ENCODE peak calls at places on chromosome 15, in five cellular contexts. K, B, O, P and T are unnamed samples.

GRCh38 chr15:96350884-96351639 is 20.6 kb downstream of the NR2F2 start:
- DNase-seq in P (no peak), K (no peak), B (no peak), O (no peak), T (no peak)

GRCh38 chr15:93286456-93286855 is 197.4 kb upstream of the RGMA start:
- DNase-seq in K (no peak), P (no peak), B (no peak), O (no peak), T (no peak)

GRCh38 chr15:73265536-73266153 is 103.1 kb downstream of the HCN4 start:
- DNase-seq in K (peak), P (peak), O (no peak), B (peak), T (peak)

GRCh38 chr15:33860749-33861148 is 107.5 kb upstream of the CHRM5 start:
- DNase-seq in B (no peak), K (peak), P (no peak), O (peak), T (no peak)

GRCh38 chr15:38073278-38073930 is 139.0 kb downstream of the TMCO5A start:
- DNase-seq in P (no peak), K (no peak), B (no peak), O (no peak), T (no peak)

GRCh38 chr15:89569090-89569745 is 6.1 kb upstream of the TICRR start:
- DNase-seq in O (no peak), P (no peak), K (no peak), B (no peak), T (no peak)

GRCh38 chr15:50190723-50191122 is 8.7 kb downstream of the SLC27A2 start:
- DNase-seq in B (no peak), O (no peak), P (no peak), K (no peak), T (no peak)

GRCh38 chr15:93378547-93378946 is 289.5 kb upstream of the RGMA start:
- DNase-seq in K (no peak), B (no peak), P (peak), O (no peak), T (no peak)

GRCh38 chr15:35944945-35945344 is 399.0 kb upstream of the DPH6 start:
- DNase-seq in O (no peak), B (no peak), P (no peak), K (no peak), T (no peak)

GRCh38 chr15:73697033-73697467 is 12.9 kb downstream of the CD276 start:
- DNase-seq in K (peak), P (peak), B (peak), O (peak), T (peak)

GRCh38 chr15:68598171-68599152 is 19.7 kb downstream of the CORO2B start:
- DNase-seq in P (no peak), K (peak), B (no peak), O (no peak), T (no peak)

GRCh38 chr15:84734794-84735479 is 13.5 kb upstream of the ZNF592 start:
- DNase-seq in K (no peak), O (no peak), B (peak), P (peak), T (peak)

GRCh38 chr15:76349301-76350070 is 12.9 kb downstream of the ISL2 start:
- DNase-seq in P (no peak), O (no peak), K (peak), B (no peak), T (no peak)

GRCh38 chr15:95323798-95324197 is 1006.7 kb upstream of the NR2F2 start:
- DNase-seq in K (no peak), B (no peak), O (no peak), P (no peak), T (no peak)

GRCh38 chr15:91655891-91656290 is 197.6 kb upstream of the SLCO3A1 start:
- DNase-seq in P (no peak), K (no peak), O (no peak), B (no peak), T (no peak)

GRCh38 chr15:77577350-77577749 is 55.4 kb downstream of the LINGO1 start:
- DNase-seq in K (no peak), O (no peak), P (no peak), B (no peak), T (no peak)

GRCh38 chr15:43250785-43251184 is 15.9 kb downstream of the TGM5 start:
- DNase-seq in B (no peak), O (no peak), P (no peak), K (no peak), T (no peak)

GRCh38 chr15:72827216-72827615 is 43.7 kb upstream of the ADPGK start:
- DNase-seq in K (peak), B (peak), O (no peak), P (no peak), T (no peak)

GRCh38 chr15:80058851-80059785 is at the start of gene ZFAND6:
- DNase-seq in P (peak), K (peak), O (peak), B (peak), T (peak)

GRCh38 chr15:68717952-68718351 is 102.7 kb downstream of the ANP32A start:
- DNase-seq in O (no peak), P (no peak), B (no peak), K (no peak), T (no peak)

GRCh38 chr15:75650908-75651809 is 3.4 kb downstream of the SNX33 start:
- DNase-seq in O (no peak), B (no peak), K (no peak), P (peak), T (peak)

GRCh38 chr15:75198560-75199346 is 2.9 kb upstream of the C15orf39 start:
- DNase-seq in P (no peak), O (no peak), B (no peak), K (no peak), T (no peak)

GRCh38 chr15:75073197-75073596 is 49.8 kb downstream of the PPCDC start:
- DNase-seq in B (peak), P (no peak), O (no peak), K (no peak), T (no peak)

GRCh38 chr15:96107922-96108321 is 222.6 kb upstream of the NR2F2 start:
- DNase-seq in O (no peak), B (no peak), K (peak), P (no peak), T (no peak)

GRCh38 chr15:91948001-91948608 is 94.6 kb downstream of the SLCO3A1 start:
- DNase-seq in K (peak), B (no peak), P (peak), O (no peak), T (no peak)

GRCh38 chr15:98957655-98958054 is 49.9 kb downstream of the PGPEP1L start:
- DNase-seq in B (no peak), K (no peak), O (no peak), P (no peak), T (no peak)

GRCh38 chr15:69704229-69704628 is 251.6 kb downstream of the RPLP1 start:
- DNase-seq in B (no peak), O (no peak), P (no peak), K (peak), T (no peak)

GRCh38 chr15:73996267-73996666 is 1.8 kb downstream of the PML start:
- DNase-seq in K (no peak), P (no peak), B (no peak), O (no peak), T (no peak)

GRCh38 chr15:48759921-48760320 is 50.9 kb downstream of the CEP152 start:
- DNase-seq in O (no peak), K (no peak), P (no peak), B (no peak), T (no peak)